ENCODE peak calls at places on chromosomes 11 and 22, in seven cellular contexts. W is cardiac muscle cell, V is endothelial cell, X is Caco-2, G is tibial artery, Z is PC-9, J is neural progenitor cell. R is an unnamed sample.

GRCh38 chr11:106424111-106424510 is 346.6 kb downstream of the AASDHPPT start:
- DNase-seq in V (no peak), J (no peak), W (peak; percentile 74), G (no peak), X (no peak), Z (peak; percentile 70), R (no peak)

GRCh38 chr22:47192106-47192650 is 429.7 kb downstream of the TBC1D22A start:
- DNase-seq in J (no peak), W (no peak), Z (no peak), G (peak; percentile 12), X (no peak), V (no peak), R (no peak)

GRCh38 chr22:29782061-29782845 is 15.1 kb downstream of the UQCR10 start:
- DNase-seq in Z (peak; percentile 61), V (no peak), J (no peak), G (no peak), X (no peak), W (peak; percentile 37), R (peak; percentile 56)

GRCh38 chr11:96694338-96694737 is 304.5 kb downstream of the JRKL start:
- DNase-seq in Z (no peak), W (no peak), V (no peak), X (no peak), J (no peak), G (no peak), R (no peak)

GRCh38 chr11:93849751-93850584 is 450 bp downstream of the VSTM5 start:
- DNase-seq in W (peak; percentile 52), V (peak; percentile 41), Z (no peak), J (peak; percentile 38), X (peak; percentile 55), G (no peak), R (peak; percentile 22)

GRCh38 chr11:76236092-76237026 is 30.1 kb upstream of the WNT11 start:
- DNase-seq in J (peak; percentile 93), Z (peak; percentile 58), G (peak; percentile 73), W (peak; percentile 71), X (no peak), V (no peak), R (peak; percentile 63)

GRCh38 chr11:83628622-83629347 is 342.6 kb upstream of the CCDC90B start:
- DNase-seq in V (no peak), Z (no peak), G (no peak), W (no peak), J (no peak), X (no peak), R (no peak)

GRCh38 chr11:69970785-69971535 is 107.2 kb upstream of the ANO1 start:
- DNase-seq in V (no peak), X (no peak), G (no peak), Z (no peak), J (no peak), W (no peak), R (no peak)

GRCh38 chr11:1939006-1939626 is 8.0 kb upstream of the MRPL23 start:
- DNase-seq in X (peak; percentile 34), V (peak; percentile 3), Z (no peak), J (no peak), G (no peak), W (peak; percentile 29), R (no peak)

GRCh38 chr11:64929625-64930024 is 5.1 kb downstream of the PPP2R5B start:
- DNase-seq in Z (no peak), V (no peak), X (no peak), W (no peak), J (no peak), G (no peak), R (no peak)

GRCh38 chr11:105132716-105133511 is 6.7 kb downstream of the CARD18 start:
- DNase-seq in X (no peak), Z (no peak), J (no peak), V (no peak), W (peak; percentile 65), G (no peak), R (no peak)

GRCh38 chr22:47034905-47035419 is 272.5 kb downstream of the TBC1D22A start:
- DNase-seq in G (no peak), Z (no peak), V (no peak), W (no peak), X (no peak), J (no peak), R (no peak)

GRCh38 chr22:41641854-41642253 is 20.8 kb downstream of the XRCC6 start:
- DNase-seq in Z (no peak), G (no peak), V (no peak), X (no peak), W (no peak), J (no peak), R (no peak)

GRCh38 chr11:46936138-46937110 is at the start of gene CSTPP1:
- DNase-seq in G (peak; percentile 96), W (peak; percentile 96), Z (peak; percentile 86), V (peak; percentile 92), X (peak; percentile 97), J (peak; percentile 97), R (peak; percentile 94)

GRCh38 chr11:102599642-102600261 is 25.4 kb downstream of the MMP20 start:
- DNase-seq in X (peak; percentile 72), W (peak; percentile 82), V (no peak), Z (peak; percentile 100), J (no peak), G (no peak), R (peak; percentile 48)

GRCh38 chr11:117725048-117725734 is 71.8 kb downstream of the DSCAML1 start:
- DNase-seq in X (no peak), G (no peak), V (no peak), Z (no peak), W (no peak), J (no peak), R (no peak)

GRCh38 chr22:46761539-46762237 is 762 bp upstream of the TBC1D22A start:
- DNase-seq in X (no peak), W (peak; percentile 17), J (peak; percentile 64), Z (no peak), G (no peak), V (no peak), R (no peak)

GRCh38 chr22:36331306-36331911 is 56.4 kb downstream of the MYH9 start:
- DNase-seq in G (peak; percentile 87), J (no peak), X (peak; percentile 83), W (peak; percentile 93), V (peak; percentile 52), Z (peak; percentile 100), R (peak; percentile 91)

GRCh38 chr11:57776101-57776511 is 14.5 kb downstream of the CTNND1 start:
- DNase-seq in G (no peak), V (no peak), X (no peak), Z (peak; percentile 67), W (peak; percentile 72), J (peak; percentile 69), R (no peak)

GRCh38 chr11:78683774-78684173 is 109.1 kb upstream of the NARS2 start:
- DNase-seq in V (no peak), J (no peak), Z (no peak), G (no peak), W (no peak), X (no peak), R (no peak)

GRCh38 chr22:17012267-17012666 is 4.2 kb upstream of the GAB4 start:
- DNase-seq in Z (no peak), W (no peak), G (no peak), V (no peak), J (no peak), X (no peak), R (no peak)

GRCh38 chr22:17013396-17014100 is 5.5 kb upstream of the GAB4 start:
- DNase-seq in W (no peak), J (no peak), G (no peak), Z (no peak), V (no peak), X (no peak), R (no peak)

GRCh38 chr22:17007257-17007656 is 765 bp downstream of the GAB4 start:
- DNase-seq in X (no peak), W (no peak), Z (no peak), J (no peak), V (no peak), G (no peak), R (no peak)

GRCh38 chr22:17007852-17008731 is at the start of gene GAB4:
- DNase-seq in X (no peak), G (no peak), J (no peak), V (no peak), Z (no peak), W (no peak), R (no peak)

GRCh38 chr22:17009640-17010291 is 1.7 kb upstream of the GAB4 start:
- DNase-seq in V (no peak), W (no peak), G (no peak), X (no peak), J (no peak), Z (no peak), R (no peak)
- TF ChIP-seq CTCF in V (no peak), W (no peak), G (no peak), X (no peak), J (peak; percentile 17), Z (no peak), R (no peak)

GRCh38 chr11:396511-396947 is 2.5 kb downstream of the PKP3 start:
- DNase-seq in W (peak; percentile 42), X (no peak), J (no peak), V (no peak), G (no peak), Z (no peak), R (no peak)

GRCh38 chr11:395866-396265 is 1.9 kb downstream of the PKP3 start:
- DNase-seq in X (no peak), G (no peak), W (no peak), V (no peak), J (no peak), Z (no peak), R (no peak)

GRCh38 chr11:394858-395655 is 1.0 kb downstream of the PKP3 start:
- DNase-seq in V (no peak), W (no peak), Z (no peak), G (no peak), X (no peak), J (no peak), R (no peak)

GRCh38 chr11:398826-399225 is 4.8 kb downstream of the PKP3 start:
- DNase-seq in W (peak; percentile 54), Z (no peak), X (no peak), G (no peak), J (no peak), V (no peak), R (no peak)

DNA sequence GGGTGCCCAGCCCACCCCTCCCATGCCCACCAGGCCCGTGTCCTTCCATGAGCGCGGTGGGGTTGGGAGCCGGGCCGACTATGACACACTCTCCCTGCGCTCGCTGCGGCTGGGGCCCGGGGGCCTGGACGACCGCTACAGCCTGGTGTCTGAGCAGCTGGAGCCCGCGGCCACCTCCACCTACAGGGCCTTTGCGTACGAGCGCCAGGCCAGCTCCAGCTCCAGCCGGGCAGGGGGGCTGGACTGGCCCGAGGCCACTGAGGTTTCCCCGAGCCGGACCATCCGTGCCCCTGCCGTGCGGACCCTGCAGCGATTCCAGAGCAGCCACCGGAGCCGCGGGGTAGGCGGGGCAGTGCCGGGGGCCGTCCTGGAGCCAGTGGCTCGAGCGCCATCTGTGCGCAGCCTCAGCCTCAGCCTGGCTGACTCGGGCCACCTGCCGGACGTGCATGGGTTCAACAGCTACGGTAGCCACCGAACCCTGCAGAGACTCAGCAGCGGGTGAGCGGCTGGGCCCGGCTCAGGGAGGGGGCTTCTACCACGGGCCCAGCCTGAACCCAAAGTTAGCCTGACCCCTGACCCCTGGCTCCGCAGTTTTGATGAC is 3.0 kb downstream of the PKP3 start:
- DNase-seq in Z (no peak), G (no peak), J (no peak), V (no peak), X (no peak), W (peak; percentile 78), R (no peak)
- TF ChIP-seq CTCF in Z (no peak), G (peak; percentile 52), J (no peak), V (no peak), X (no peak), W (peak; percentile 62), R (no peak)

GRCh38 chr11:17929171-17929570 is 83.7 kb downstream of the SERGEF start:
- DNase-seq in J (no peak), V (no peak), G (no peak), W (no peak), Z (no peak), X (no peak), R (no peak)
- TF ChIP-seq CTCF in J (no peak), V (no peak), G (no peak), W (no peak), Z (no peak), X (no peak), R (no peak)

GRCh38 chr11:11620251-11620965 is 1.4 kb downstream of the GALNT18 start:
- DNase-seq in G (peak; percentile 37), Z (no peak), V (peak; percentile 52), X (peak; percentile 51), W (no peak), J (peak; percentile 67), R (peak; percentile 62)
- TF ChIP-seq CTCF in G (no peak), Z (no peak), V (no peak), X (no peak), W (no peak), J (no peak), R (no peak)